ENCODE peak calls at places on chromosomes 5 and 9, in seven cellular contexts. One of them, this sample, is unnamed.

GRCh38 chr9:28264368-28264767 is 691.1 kb upstream of the C9orf72 start:
- DNase-seq in GM06990: no peak
- DNase-seq in RWPE1: peak
- DNase-seq in psoas muscle: no peak
- DNase-seq in IMR-90: peak
- DNase-seq in osteocyte: no peak
- DNase-seq in endothelial cell: no peak
- DNase-seq in this sample: no peak

GRCh38 chr9:137582286-137582860 is 3.6 kb upstream of the DPH7 start:
- DNase-seq in RWPE1: no peak
- DNase-seq in osteocyte: no peak
- DNase-seq in GM06990: no peak
- DNase-seq in psoas muscle: peak
- DNase-seq in IMR-90: no peak
- DNase-seq in endothelial cell: no peak
- DNase-seq in this sample: no peak

GRCh38 chr9:114030364-114030763 is 47.7 kb downstream of the AMBP start:
- DNase-seq in psoas muscle: no peak
- DNase-seq in osteocyte: peak
- DNase-seq in IMR-90: no peak
- DNase-seq in GM06990: no peak
- DNase-seq in RWPE1: no peak
- DNase-seq in endothelial cell: no peak
- DNase-seq in this sample: no peak

GRCh38 chr9:13033959-13034695 is 245.4 kb downstream of the MPDZ start:
- DNase-seq in GM06990: peak
- DNase-seq in endothelial cell: peak
- DNase-seq in osteocyte: peak
- DNase-seq in IMR-90: peak
- DNase-seq in psoas muscle: peak
- DNase-seq in RWPE1: peak
- DNase-seq in this sample: peak

GRCh38 chr9:92508018-92508417 is 25.7 kb upstream of the ASPN start:
- DNase-seq in IMR-90: no peak
- DNase-seq in GM06990: no peak
- DNase-seq in RWPE1: no peak
- DNase-seq in endothelial cell: no peak
- DNase-seq in osteocyte: no peak
- DNase-seq in psoas muscle: no peak
- DNase-seq in this sample: no peak

GRCh38 chr5:119355636-119356383 is at the start of gene TNFAIP8:
- DNase-seq in osteocyte: no peak
- DNase-seq in RWPE1: peak
- DNase-seq in GM06990: peak
- DNase-seq in endothelial cell: peak
- DNase-seq in psoas muscle: peak
- DNase-seq in IMR-90: peak
- DNase-seq in this sample: peak

GRCh38 chr9:35426627-35427026 is 63.3 kb upstream of the RUSC2 start:
- DNase-seq in RWPE1: no peak
- DNase-seq in psoas muscle: no peak
- DNase-seq in IMR-90: no peak
- DNase-seq in osteocyte: no peak
- DNase-seq in GM06990: no peak
- DNase-seq in endothelial cell: no peak
- DNase-seq in this sample: no peak

GRCh38 chr5:170752257-170753215 is 31.0 kb upstream of the GABRP start:
- DNase-seq in osteocyte: no peak
- DNase-seq in RWPE1: no peak
- DNase-seq in psoas muscle: no peak
- DNase-seq in endothelial cell: no peak
- DNase-seq in IMR-90: no peak
- DNase-seq in GM06990: no peak
- DNase-seq in this sample: no peak

GRCh38 chr5:149358294-149358651 is 427 bp downstream of the PCYOX1L start:
- DNase-seq in endothelial cell: peak
- DNase-seq in GM06990: no peak
- DNase-seq in psoas muscle: peak
- DNase-seq in IMR-90: no peak
- DNase-seq in osteocyte: no peak
- DNase-seq in RWPE1: no peak
- DNase-seq in this sample: no peak

GRCh38 chr9:112002847-112003457 is 106.3 kb downstream of the UGCG start:
- DNase-seq in RWPE1: no peak
- DNase-seq in osteocyte: no peak
- DNase-seq in GM06990: no peak
- DNase-seq in IMR-90: peak
- DNase-seq in psoas muscle: no peak
- DNase-seq in endothelial cell: no peak
- DNase-seq in this sample: no peak

GRCh38 chr5:158264264-158264663 is 405.3 kb upstream of the CLINT1 start:
- DNase-seq in GM06990: no peak
- DNase-seq in osteocyte: no peak
- DNase-seq in psoas muscle: no peak
- DNase-seq in endothelial cell: no peak
- DNase-seq in IMR-90: no peak
- DNase-seq in RWPE1: no peak
- DNase-seq in this sample: no peak

GRCh38 chr5:88883059-88883565 is at the start of gene MEF2C:
- DNase-seq in psoas muscle: peak
- DNase-seq in IMR-90: peak
- DNase-seq in GM06990: peak
- DNase-seq in osteocyte: peak
- DNase-seq in endothelial cell: peak
- DNase-seq in RWPE1: peak
- DNase-seq in this sample: peak

GRCh38 chr9:127629468-127630081 is 17.5 kb downstream of the STXBP1 start:
- DNase-seq in GM06990: no peak
- DNase-seq in psoas muscle: no peak
- DNase-seq in osteocyte: no peak
- DNase-seq in endothelial cell: no peak
- DNase-seq in IMR-90: peak
- DNase-seq in RWPE1: no peak
- DNase-seq in this sample: no peak

GRCh38 chr5:165066751-165067150 is 1561.3 kb downstream of the MAT2B start:
- DNase-seq in endothelial cell: no peak
- DNase-seq in GM06990: no peak
- DNase-seq in IMR-90: no peak
- DNase-seq in osteocyte: no peak
- DNase-seq in RWPE1: no peak
- DNase-seq in psoas muscle: no peak
- DNase-seq in this sample: no peak

GRCh38 chr5:145479862-145480261 is 355.3 kb downstream of the PRELID2 start:
- DNase-seq in RWPE1: no peak
- DNase-seq in endothelial cell: no peak
- DNase-seq in osteocyte: no peak
- DNase-seq in IMR-90: peak
- DNase-seq in GM06990: no peak
- DNase-seq in psoas muscle: no peak
- DNase-seq in this sample: no peak

GRCh38 chr9:129558551-129559505 is 62.1 kb downstream of the C9orf50 start:
- DNase-seq in IMR-90: no peak
- DNase-seq in osteocyte: no peak
- DNase-seq in GM06990: no peak
- DNase-seq in RWPE1: no peak
- DNase-seq in endothelial cell: no peak
- DNase-seq in psoas muscle: no peak
- DNase-seq in this sample: no peak

GRCh38 chr9:99824378-99825157 is 2.9 kb downstream of the NR4A3 start:
- DNase-seq in osteocyte: peak
- DNase-seq in psoas muscle: no peak
- DNase-seq in RWPE1: peak
- DNase-seq in GM06990: peak
- DNase-seq in endothelial cell: peak
- DNase-seq in IMR-90: no peak
- DNase-seq in this sample: peak

GRCh38 chr9:77020438-77021264 is 1.2 kb downstream of the FOXB2 start:
- DNase-seq in osteocyte: peak
- DNase-seq in GM06990: no peak
- DNase-seq in IMR-90: no peak
- DNase-seq in RWPE1: no peak
- DNase-seq in endothelial cell: peak
- DNase-seq in psoas muscle: no peak
- DNase-seq in this sample: peak

GRCh38 chr9:6230037-6230778 is 14.6 kb downstream of the IL33 start:
- DNase-seq in IMR-90: peak
- DNase-seq in endothelial cell: no peak
- DNase-seq in osteocyte: no peak
- DNase-seq in psoas muscle: no peak
- DNase-seq in RWPE1: peak
- DNase-seq in GM06990: no peak
- DNase-seq in this sample: no peak

GRCh38 chr9:18666987-18667772 is 193.2 kb downstream of the ADAMTSL1 start:
- DNase-seq in psoas muscle: no peak
- DNase-seq in RWPE1: no peak
- DNase-seq in GM06990: no peak
- DNase-seq in osteocyte: no peak
- DNase-seq in endothelial cell: no peak
- DNase-seq in IMR-90: peak
- DNase-seq in this sample: no peak

GRCh38 chr5:72677447-72677846 is 139.0 kb upstream of the TNPO1 start:
- DNase-seq in osteocyte: no peak
- DNase-seq in IMR-90: no peak
- DNase-seq in RWPE1: no peak
- DNase-seq in GM06990: no peak
- DNase-seq in endothelial cell: no peak
- DNase-seq in psoas muscle: no peak
- DNase-seq in this sample: no peak

GRCh38 chr5:105677291-105677690 is 1993.4 kb downstream of the EFNA5 start:
- DNase-seq in psoas muscle: no peak
- DNase-seq in RWPE1: no peak
- DNase-seq in osteocyte: no peak
- DNase-seq in GM06990: no peak
- DNase-seq in endothelial cell: no peak
- DNase-seq in IMR-90: peak
- DNase-seq in this sample: no peak

GRCh38 chr5:77993141-77993540 is 217.0 kb upstream of the TBCA start:
- DNase-seq in osteocyte: no peak
- DNase-seq in IMR-90: no peak
- DNase-seq in endothelial cell: no peak
- DNase-seq in GM06990: no peak
- DNase-seq in psoas muscle: no peak
- DNase-seq in RWPE1: no peak
- DNase-seq in this sample: no peak

GRCh38 chr9:25716220-25716872 is 38.1 kb upstream of the TUSC1 start:
- DNase-seq in osteocyte: no peak
- DNase-seq in endothelial cell: peak
- DNase-seq in GM06990: no peak
- DNase-seq in RWPE1: peak
- DNase-seq in IMR-90: peak
- DNase-seq in psoas muscle: no peak
- DNase-seq in this sample: no peak
- TF ChIP-seq CTCF in osteocyte: peak
- TF ChIP-seq CTCF in endothelial cell: no peak
- TF ChIP-seq CTCF in GM06990: no peak
- TF ChIP-seq CTCF in RWPE1: peak
- TF ChIP-seq CTCF in IMR-90: peak
- TF ChIP-seq CTCF in psoas muscle: peak
- TF ChIP-seq CTCF in this sample: no peak

GRCh38 chr5:175868996-175869638 is 2.3 kb upstream of the CPLX2 start:
- DNase-seq in GM06990: no peak
- DNase-seq in psoas muscle: no peak
- DNase-seq in endothelial cell: no peak
- DNase-seq in IMR-90: no peak
- DNase-seq in osteocyte: no peak
- DNase-seq in RWPE1: no peak
- DNase-seq in this sample: no peak

GRCh38 chr5:175870820-175871447 is 444 bp upstream of the CPLX2 start:
- DNase-seq in endothelial cell: no peak
- DNase-seq in RWPE1: no peak
- DNase-seq in GM06990: no peak
- DNase-seq in IMR-90: no peak
- DNase-seq in psoas muscle: no peak
- DNase-seq in osteocyte: no peak
- DNase-seq in this sample: no peak

GRCh38 chr5:175868348-175868723 is 3.0 kb upstream of the CPLX2 start:
- DNase-seq in osteocyte: no peak
- DNase-seq in endothelial cell: no peak
- DNase-seq in psoas muscle: no peak
- DNase-seq in GM06990: no peak
- DNase-seq in RWPE1: no peak
- DNase-seq in IMR-90: no peak
- DNase-seq in this sample: no peak

GRCh38 chr5:175866377-175866907 is 4.9 kb upstream of the CPLX2 start:
- DNase-seq in RWPE1: peak
- DNase-seq in osteocyte: no peak
- DNase-seq in GM06990: no peak
- DNase-seq in endothelial cell: no peak
- DNase-seq in IMR-90: no peak
- DNase-seq in psoas muscle: no peak
- DNase-seq in this sample: no peak

GRCh38 chr5:175867587-175868347 is 3.6 kb upstream of the CPLX2 start:
- DNase-seq in IMR-90: no peak
- DNase-seq in psoas muscle: no peak
- DNase-seq in endothelial cell: peak
- DNase-seq in osteocyte: no peak
- DNase-seq in GM06990: no peak
- DNase-seq in RWPE1: peak
- DNase-seq in this sample: no peak
- TF ChIP-seq CTCF in IMR-90: no peak
- TF ChIP-seq CTCF in psoas muscle: no peak
- TF ChIP-seq CTCF in endothelial cell: no peak
- TF ChIP-seq CTCF in osteocyte: no peak
- TF ChIP-seq CTCF in GM06990: no peak
- TF ChIP-seq CTCF in RWPE1: no peak
- TF ChIP-seq CTCF in this sample: no peak

GRCh38 chr5:1860949-1861348 is 21.8 kb downstream of the IRX4 start:
- DNase-seq in GM06990: no peak
- DNase-seq in IMR-90: no peak
- DNase-seq in osteocyte: no peak
- DNase-seq in endothelial cell: no peak
- DNase-seq in psoas muscle: no peak
- DNase-seq in RWPE1: no peak
- DNase-seq in this sample: no peak
- TF ChIP-seq CTCF in GM06990: no peak
- TF ChIP-seq CTCF in IMR-90: no peak
- TF ChIP-seq CTCF in osteocyte: no peak
- TF ChIP-seq CTCF in endothelial cell: no peak
- TF ChIP-seq CTCF in psoas muscle: no peak
- TF ChIP-seq CTCF in RWPE1: no peak
- TF ChIP-seq CTCF in this sample: no peak

DNA sequence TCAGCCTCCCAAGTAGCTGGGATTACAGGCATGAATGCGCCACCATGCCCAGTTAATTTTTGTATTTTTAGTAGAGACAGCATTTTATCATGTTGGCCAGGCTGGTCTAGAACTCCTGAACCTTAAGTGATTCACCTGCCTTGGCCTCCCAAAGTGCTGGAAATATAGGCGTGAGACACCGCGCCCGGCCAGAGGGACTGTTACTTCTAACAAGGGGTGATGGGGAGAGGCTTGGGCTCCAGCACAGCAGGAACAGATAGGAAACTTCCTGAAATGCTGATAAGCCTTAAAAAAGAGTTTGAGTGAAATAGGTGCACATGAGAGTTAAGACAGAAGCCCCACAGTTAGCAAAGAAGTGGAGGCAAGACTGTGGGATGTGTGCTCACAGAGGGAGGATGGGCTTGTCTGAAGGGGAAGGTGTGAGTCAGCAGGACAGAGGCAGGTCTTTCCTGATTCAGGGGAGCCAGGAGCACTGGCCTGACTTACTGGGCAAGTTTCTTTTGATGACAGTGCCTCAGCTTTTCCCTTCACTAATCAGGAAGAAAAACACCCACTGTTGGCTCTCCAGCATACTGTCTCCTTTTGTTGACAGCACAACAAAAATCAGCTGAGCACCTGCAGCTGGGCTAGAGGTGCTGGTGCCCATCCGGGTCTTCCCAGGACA is 68.4 kb downstream of the RAD23B start:
- DNase-seq in IMR-90: no peak
- DNase-seq in GM06990: no peak
- DNase-seq in osteocyte: no peak
- DNase-seq in psoas muscle: no peak
- DNase-seq in RWPE1: peak
- DNase-seq in endothelial cell: no peak
- DNase-seq in this sample: no peak
- TF ChIP-seq CTCF in IMR-90: no peak
- TF ChIP-seq CTCF in GM06990: no peak
- TF ChIP-seq CTCF in osteocyte: no peak
- TF ChIP-seq CTCF in psoas muscle: no peak
- TF ChIP-seq CTCF in RWPE1: no peak
- TF ChIP-seq CTCF in endothelial cell: no peak
- TF ChIP-seq CTCF in this sample: no peak

This sample was measured in GM20000.